ENCODE peak calls at places on chromosome 4, in six cellular contexts. T is AG09319; U is Caki2; P is activated T-helper 9 cell treated with anti-CD3 and anti-CD28 coated beads, Interleukin-2, amount 50 U/mL, for 16 hours; F is NCI-H2081; N is NCI-H146. C is an unnamed sample.

GRCh38 chr4:111780965-111781364 is 364.3 kb upstream of the FAM241A start:
- DNase-seq in T (no peak), U (no peak), P (no peak), F (no peak), N (no peak), C (no peak)

GRCh38 chr4:120694973-120695372 is 227.6 kb downstream of the PRDM5 start:
- DNase-seq in T (no peak), U (peak; percentile 59), P (no peak), F (no peak), N (no peak), C (peak; percentile 70)

GRCh38 chr4:55159851-55160250 is 34.5 kb upstream of the KDR start:
- DNase-seq in T (no peak), U (no peak), P (no peak), F (no peak), N (no peak), C (no peak)

GRCh38 chr4:98522062-98522461 is 136.3 kb downstream of the TSPAN5 start:
- DNase-seq in T (no peak), U (no peak), P (no peak), F (no peak), N (no peak), C (no peak)

GRCh38 chr4:155408796-155409195 is 32.0 kb upstream of the MAP9 start:
- DNase-seq in T (no peak), U (no peak), P (no peak), F (no peak), N (no peak), C (no peak)

GRCh38 chr4:5203309-5203708 is 152.0 kb downstream of the STK32B start:
- DNase-seq in T (no peak), U (no peak), P (no peak), F (no peak), N (no peak), C (peak; percentile 16)

GRCh38 chr4:180999217-180999616 is 1244.0 kb upstream of the TENM3 start:
- DNase-seq in T (no peak), U (no peak), P (no peak), F (peak; percentile 49), N (no peak), C (peak; percentile 46)

GRCh38 chr4:54781771-54782170 is 124.0 kb downstream of the KIT start:
- DNase-seq in T (no peak), U (no peak), P (no peak), F (no peak), N (no peak), C (no peak)

GRCh38 chr4:176896211-176896610 is 103.5 kb upstream of the VEGFC start:
- DNase-seq in T (no peak), U (no peak), P (no peak), F (no peak), N (no peak), C (no peak)

GRCh38 chr4:28774344-28774743 is 1913.7 kb downstream of the STIM2 start:
- DNase-seq in T (no peak), U (no peak), P (no peak), F (no peak), N (no peak), C (peak; percentile 25)

GRCh38 chr4:41133619-41134018 is 80.7 kb downstream of the APBB2 start:
- DNase-seq in T (no peak), U (no peak), P (no peak), F (no peak), N (no peak), C (no peak)

GRCh38 chr4:148239406-148239805 is 202.8 kb downstream of the NR3C2 start:
- DNase-seq in T (no peak), U (no peak), P (no peak), F (no peak), N (no peak), C (no peak)

GRCh38 chr4:122798101-122798500 is 28.5 kb upstream of the FGF2 start:
- DNase-seq in T (peak; percentile 96), U (peak; percentile 83), P (no peak), F (no peak), N (peak; percentile 80), C (peak; percentile 97)

GRCh38 chr4:140343303-140343702 is 30.1 kb upstream of the SCOC start:
- DNase-seq in T (no peak), U (peak; percentile 91), P (no peak), F (no peak), N (peak; percentile 18), C (peak; percentile 40)

GRCh38 chr4:123443401-123444297 is 47.1 kb downstream of the SPRY1 start:
- DNase-seq in T (no peak), U (no peak), P (no peak), F (no peak), N (no peak), C (no peak)

GRCh38 chr4:15651682-15652081 is 3.5 kb downstream of the FBXL5 start:
- DNase-seq in T (no peak), U (no peak), P (no peak), F (no peak), N (no peak), C (peak; percentile 36)

GRCh38 chr4:83013931-83014330 is 3.3 kb upstream of the LIN54 start:
- DNase-seq in T (no peak), U (no peak), P (no peak), F (no peak), N (no peak), C (no peak)

GRCh38 chr4:146379744-146380143 is 142.0 kb downstream of the SLC10A7 start:
- DNase-seq in T (no peak), U (no peak), P (no peak), F (no peak), N (no peak), C (peak; percentile 35)

GRCh38 chr4:5976921-5977320 is 41.3 kb downstream of the C4orf50 start:
- DNase-seq in T (no peak), U (no peak), P (no peak), F (no peak), N (no peak), C (no peak)

GRCh38 chr4:112978691-112979472 is 70.6 kb upstream of the ANK2 start:
- DNase-seq in T (no peak), U (no peak), P (no peak), F (no peak), N (no peak), C (peak; percentile 40)

GRCh38 chr4:173159791-173160190 is 8.8 kb upstream of the GALNT7 start:
- DNase-seq in T (no peak), U (no peak), P (no peak), F (no peak), N (no peak), C (no peak)

GRCh38 chr4:3563403-3563802 is 31.2 kb upstream of the LRPAP1 start:
- DNase-seq in T (no peak), U (no peak), P (no peak), F (no peak), N (no peak), C (no peak)

GRCh38 chr4:44237643-44238042 is 211.0 kb downstream of the KCTD8 start:
- DNase-seq in T (no peak), U (no peak), P (no peak), F (peak; percentile 41), N (no peak), C (no peak)

GRCh38 chr4:114229721-114230120 is 250.3 kb upstream of the ARSJ start:
- DNase-seq in T (no peak), U (no peak), P (no peak), F (no peak), N (no peak), C (no peak)

GRCh38 chr4:44447563-44448504 is 775 bp downstream of the KCTD8 start:
- DNase-seq in T (no peak), U (no peak), P (no peak), F (peak; percentile 59), N (peak; percentile 36), C (peak; percentile 61)

GRCh38 chr4:8850830-8851188 is 20.8 kb downstream of the HMX1 start:
- DNase-seq in T (no peak), U (no peak), P (no peak), F (no peak), N (no peak), C (no peak)

GRCh38 chr4:7530026-7530562 is 95.4 kb upstream of the PSAPL1 start:
- DNase-seq in T (no peak), U (no peak), P (no peak), F (no peak), N (no peak), C (no peak)

GRCh38 chr4:148302416-148302815 is 139.8 kb downstream of the NR3C2 start:
- DNase-seq in T (no peak), U (no peak), P (no peak), F (no peak), N (no peak), C (no peak)

GRCh38 chr4:3414421-3415279 is 27.1 kb upstream of the HGFAC start:
- DNase-seq in T (no peak), U (no peak), P (no peak), F (no peak), N (no peak), C (no peak)

GRCh38 chr4:175330236-175330635 is 412.1 kb downstream of the ADAM29 start:
- DNase-seq in T (no peak), U (no peak), P (no peak), F (no peak), N (no peak), C (peak; percentile 20)

GRCh38 chr4:2058264-2059033 is 678 bp upstream of the NAT8L start:
- DNase-seq in T (no peak), U (no peak), P (no peak), F (peak; percentile 67), N (peak; percentile 76), C (no peak)

GRCh38 chr4:75715105-75715799 is 9.1 kb upstream of the USO1 start:
- DNase-seq in T (no peak), U (no peak), P (no peak), F (no peak), N (no peak), C (peak; percentile 53)

GRCh38 chr4:117429061-117429460 is 343.7 kb upstream of the TRAM1L1 start:
- DNase-seq in T (no peak), U (no peak), P (no peak), F (no peak), N (no peak), C (no peak)

GRCh38 chr4:149702414-149703108 is 113.1 kb downstream of the IQCM start:
- DNase-seq in T (no peak), U (no peak), P (no peak), F (no peak), N (no peak), C (no peak)

GRCh38 chr4:138451264-138451663 is 209.1 kb upstream of the SLC7A11 start:
- DNase-seq in T (no peak), U (no peak), P (no peak), F (no peak), N (no peak), C (no peak)

GRCh38 chr4:3016839-3017410 is 53.6 kb downstream of the GRK4 start:
- DNase-seq in T (no peak), U (no peak), P (no peak), F (no peak), N (no peak), C (peak; percentile 22)

GRCh38 chr4:153763404-153763803 is 3.6 kb upstream of the RNF175 start:
- DNase-seq in T (no peak), U (no peak), P (no peak), F (no peak), N (no peak), C (no peak)

GRCh38 chr4:112075129-112075753 is 70.0 kb upstream of the FAM241A start:
- DNase-seq in T (peak; percentile 4), U (peak; percentile 59), P (no peak), F (peak; percentile 31), N (peak; percentile 2), C (peak; percentile 66)